ENCODE peak calls at places on chromosomes 4 and X, in four cellular contexts. One of them, this sample, is unnamed.

GRCh38 chr4:146654976-146655761 is 16.5 kb downstream of the POU4F2 start:
- DNase-seq in fibroblast of the conjunctiva: no peak
- DNase-seq in AG10803: peak
- DNase-seq in NCI-H1105: no peak
- DNase-seq in this sample: no peak

GRCh38 chr4:26753642-26754041 is 107.0 kb upstream of the STIM2 start:
- DNase-seq in fibroblast of the conjunctiva: peak
- DNase-seq in AG10803: no peak
- DNase-seq in NCI-H1105: no peak
- DNase-seq in this sample: no peak

GRCh38 chr4:848307-848691 is 22.4 kb upstream of the CPLX1 start:
- DNase-seq in AG10803: no peak
- DNase-seq in NCI-H1105: no peak
- DNase-seq in fibroblast of the conjunctiva: no peak
- DNase-seq in this sample: no peak

GRCh38 chr4:24559889-24560288 is 24.5 kb downstream of the DHX15 start:
- DNase-seq in AG10803: peak
- DNase-seq in fibroblast of the conjunctiva: no peak
- DNase-seq in NCI-H1105: no peak
- DNase-seq in this sample: no peak

GRCh38 chr4:59060895-59061294 is 1950.7 kb upstream of the IGFBP7 start:
- DNase-seq in fibroblast of the conjunctiva: no peak
- DNase-seq in AG10803: no peak
- DNase-seq in NCI-H1105: no peak
- DNase-seq in this sample: no peak

GRCh38 chr4:186570193-186570996 is 15.0 kb upstream of the MTNR1A start:
- DNase-seq in fibroblast of the conjunctiva: no peak
- DNase-seq in NCI-H1105: no peak
- DNase-seq in AG10803: peak
- DNase-seq in this sample: peak

GRCh38 chr4:763191-763810 is 57.7 kb downstream of the PCGF3 start:
- DNase-seq in fibroblast of the conjunctiva: no peak
- DNase-seq in NCI-H1105: no peak
- DNase-seq in AG10803: no peak
- DNase-seq in this sample: no peak

GRCh38 chr4:62970846-62971245 is 1438.4 kb downstream of the TECRL start:
- DNase-seq in fibroblast of the conjunctiva: no peak
- DNase-seq in AG10803: no peak
- DNase-seq in NCI-H1105: no peak
- DNase-seq in this sample: no peak

GRCh38 chr4:84782517-84782916 is 184.0 kb downstream of the WDFY3 start:
- DNase-seq in AG10803: no peak
- DNase-seq in NCI-H1105: no peak
- DNase-seq in fibroblast of the conjunctiva: no peak
- DNase-seq in this sample: no peak

GRCh38 chrX:99394450-99394849 is 1015.6 kb downstream of the PCDH19 start:
- DNase-seq in AG10803: no peak
- DNase-seq in NCI-H1105: no peak
- DNase-seq in fibroblast of the conjunctiva: no peak
- DNase-seq in this sample: no peak

This sample was measured in retinal pigment epithelial cell.